ENCODE peak calls at places on chromosomes 4 and X, in five cellular contexts. K is AG09319, T is upper lobe of right lung, D is fibroblast of the aortic adventitia, P is NT2/D1. R is an unnamed sample.

GRCh38 chr4:154985673-154986072 is 204.6 kb downstream of the RBM46 start:
- DNase-seq in T (no peak), K (no peak), D (peak), P (no peak), R (no peak)

GRCh38 chr4:161336621-161337020 is 827.2 kb downstream of the FSTL5 start:
- DNase-seq in T (no peak), K (no peak), D (no peak), P (no peak), R (no peak)

GRCh38 chr4:128386761-128387599 is 99.4 kb upstream of the PGRMC2 start:
- DNase-seq in D (peak), K (peak), P (no peak), T (peak), R (no peak)

GRCh38 chrX:46573331-46573895 is at the start of gene CHST7:
- DNase-seq in K (no peak), D (no peak), P (no peak), T (peak), R (peak)

GRCh38 chrX:40644821-40645358 is 2.5 kb downstream of the CXorf38 start:
- DNase-seq in T (peak), D (peak), K (peak), P (no peak), R (peak)

GRCh38 chrX:47358387-47359065 is 11.9 kb upstream of the ZNF157 start:
- DNase-seq in D (no peak), K (no peak), T (no peak), P (no peak), R (no peak)

GRCh38 chr4:122701965-122702364 is 30.5 kb upstream of the BBS12 start:
- DNase-seq in P (no peak), T (no peak), D (no peak), K (no peak), R (no peak)

GRCh38 chr4:1130318-1131186 is 17.2 kb upstream of the RNF212 start:
- DNase-seq in P (peak), K (peak), D (peak), T (peak), R (peak)

GRCh38 chr4:153780221-153780620 is 8.7 kb downstream of the SFRP2 start:
- DNase-seq in T (no peak), K (no peak), P (no peak), D (no peak), R (no peak)

R was measured in effector CD4-positive, alpha-beta T cell.